ENCODE peak calls at places on chromosomes 1 and 21, in five cellular contexts. F, T, W, Z and O are unnamed samples. For H3K4me1, the result is how much of the 10 kb centered on the place peaks cover.

GRCh38 chr1:161309868-161310267 is at the start of gene MPZ:
- DNase-seq in W (no peak), Z (no peak), T (no peak), F (no peak), O (no peak)

GRCh38 chr1:239555350-239555749 is 169.0 kb downstream of the CHRM3 start:
- DNase-seq in W (no peak), T (no peak), Z (no peak), F (peak), O (no peak)

GRCh38 chr1:55478742-55479141 is 263.6 kb upstream of the USP24 start:
- DNase-seq in F (no peak), T (no peak), Z (peak), W (no peak), O (no peak)

GRCh38 chr1:153670257-153670858 is 435 bp downstream of the ILF2 start:
- DNase-seq in F (no peak), W (no peak), Z (no peak), T (peak), O (no peak)

GRCh38 chr1:41395599-41395956 is 34.3 kb downstream of the FOXO6 start:
- DNase-seq in F (no peak), W (no peak), T (no peak), Z (no peak), O (no peak)

GRCh38 chr1:226223157-226223785 is at the start of gene MIXL1:
- DNase-seq in T (no peak), W (no peak), Z (no peak), F (no peak), O (no peak)

GRCh38 chr1:201763439-201764140 is 65.4 kb upstream of the IPO9 start:
- DNase-seq in Z (no peak), W (no peak), F (no peak), T (no peak), O (no peak)

GRCh38 chr1:31822766-31823165 is 6.9 kb upstream of the SPOCD1 start:
- DNase-seq in T (no peak), W (no peak), F (no peak), Z (no peak), O (no peak)

GRCh38 chr1:2801535-2802291 is at the start of gene TTC34:
- DNase-seq in Z (peak), T (peak), W (no peak), F (peak), O (no peak)

GRCh38 chr1:16236091-16236494 is 890 bp downstream of the CPLANE2 start:
- DNase-seq in Z (peak), F (no peak), T (no peak), W (no peak), O (no peak)

GRCh38 chr21:35252831-35253230 is 203.7 kb upstream of the RUNX1 start:
- DNase-seq in Z (no peak), F (no peak), T (no peak), W (no peak), O (no peak)

GRCh38 chr21:42319851-42320602 is 4.8 kb upstream of the TFF3 start:
- DNase-seq in T (no peak), W (peak), Z (no peak), F (no peak), O (no peak)

GRCh38 chr1:85452859-85453430 is 12.0 kb downstream of the DDAH1 start:
- DNase-seq in T (no peak), W (no peak), F (no peak), Z (no peak), O (no peak)

GRCh38 chr1:116819081-116819480 is 64.9 kb downstream of the CD2 start:
- DNase-seq in T (no peak), F (no peak), Z (no peak), W (no peak), O (no peak)

GRCh38 chr1:47709302-47710074 is 271.6 kb downstream of the FOXD2 start:
- DNase-seq in Z (peak), W (no peak), T (no peak), F (peak), O (no peak)

GRCh38 chr21:20004353-20004752 is 993.9 kb upstream of the NCAM2 start:
- DNase-seq in W (no peak), T (no peak), F (no peak), Z (no peak), O (no peak)

GRCh38 chr1:118077331-118078055 is 107.5 kb downstream of the SPAG17 start:
- DNase-seq in Z (peak), W (no peak), F (peak), T (no peak), O (no peak)

GRCh38 chr1:201264554-201264953 is 18.8 kb upstream of the PKP1 start:
- DNase-seq in F (no peak), T (no peak), W (no peak), Z (no peak), O (no peak)

GRCh38 chr1:45452503-45452902 is 38.5 kb downstream of the TESK2 start:
- DNase-seq in F (no peak), Z (no peak), W (no peak), T (no peak), O (no peak)

GRCh38 chr1:26351591-26352337 is 2.2 kb downstream of the CRYBG2 start:
- DNase-seq in W (no peak), Z (peak), F (peak), T (no peak), O (no peak)

GRCh38 chr1:31788825-31789256 is 24.7 kb upstream of the ADGRB2 start:
- DNase-seq in F (peak), W (no peak), T (no peak), Z (peak), O (no peak)

GRCh38 chr1:230029244-230029643 is 37.8 kb upstream of the GALNT2 start:
- DNase-seq in W (no peak), Z (no peak), T (no peak), F (no peak), O (no peak)

GRCh38 chr1:18008116-18008515 is 99.5 kb upstream of the IGSF21 start:
- DNase-seq in W (no peak), F (no peak), T (no peak), Z (no peak), O (no peak)

DNA sequence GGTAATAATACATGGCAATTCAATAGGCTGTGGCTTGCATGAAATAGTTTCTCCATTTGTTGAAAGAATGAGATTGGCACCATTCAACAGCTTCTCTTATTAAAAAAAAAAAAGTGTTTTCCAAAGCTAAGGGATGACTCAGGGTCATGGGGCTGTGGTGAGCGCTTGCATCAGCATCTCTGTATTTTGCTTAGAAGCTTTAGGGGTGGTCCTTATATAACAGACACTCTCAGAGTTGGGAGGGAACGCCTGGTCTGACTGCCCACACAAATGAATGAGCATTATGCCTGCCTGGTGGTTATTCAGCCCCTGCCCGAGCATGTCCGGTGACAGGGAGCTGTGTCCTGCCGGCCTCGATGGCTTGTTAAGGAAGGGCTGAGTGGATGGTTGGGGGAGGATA is 110.7 kb downstream of the CNIH3 start:
- DNase-seq in W (peak), Z (no peak), F (no peak), T (peak), O (peak)
- H3K27ac ChIP-seq in W (peak), Z (peak), F (no peak), T (no peak), O (no peak)

DNA sequence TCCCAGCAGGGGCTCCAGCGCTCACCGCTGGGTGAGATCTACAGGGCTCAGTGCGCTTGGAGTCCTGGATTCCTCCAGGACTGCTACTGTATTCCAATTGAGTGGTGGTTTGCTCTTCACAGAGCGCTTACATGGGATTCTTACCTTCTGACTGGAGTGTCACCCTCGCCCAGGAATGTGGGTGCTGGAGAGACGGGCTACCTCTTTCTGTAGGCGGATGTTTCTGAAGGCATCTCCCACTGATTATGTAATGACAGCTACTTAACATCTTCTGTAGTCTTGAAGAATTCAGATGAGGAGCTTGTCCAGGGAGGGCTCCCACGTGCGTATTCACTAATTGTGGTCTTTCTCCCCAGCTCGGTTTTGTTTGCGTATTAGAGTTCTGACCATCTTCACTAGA is 154.2 kb downstream of the DYRK1A start:
- DNase-seq in T (no peak), Z (no peak), F (no peak), W (no peak), O (no peak)
- H3K4me1 ChIP-seq in T (under half), Z (under half), F (under half), W (under half), O (under half)

DNA sequence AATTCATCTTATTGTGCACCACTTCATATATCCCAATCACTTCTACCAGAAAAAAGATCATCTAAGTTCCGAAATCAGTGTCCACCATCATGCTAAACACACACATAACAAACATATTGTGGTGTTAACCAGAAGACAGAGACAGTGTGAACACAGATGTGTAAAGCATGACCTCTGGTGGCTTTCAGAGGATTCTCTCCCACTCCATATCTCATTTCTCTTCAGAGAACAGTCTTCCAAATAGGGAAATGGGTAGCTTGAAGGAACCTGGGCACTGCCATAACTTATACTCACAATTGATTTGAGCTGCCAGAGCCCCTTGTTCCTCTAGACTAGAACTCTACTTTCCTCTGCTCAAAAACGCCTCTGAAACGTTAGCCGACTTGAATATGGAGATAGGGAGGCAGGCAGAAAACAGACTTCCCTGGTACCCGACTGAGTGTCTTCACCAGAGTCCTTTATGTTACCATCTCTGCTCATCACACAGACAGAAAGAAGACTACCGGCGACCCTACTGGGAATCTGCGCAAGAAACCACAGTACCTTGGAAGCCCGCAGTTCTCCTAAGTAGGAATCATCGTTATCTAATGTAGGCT is 1.8 kb upstream of the ELAPOR1 start:
- DNase-seq in W (no peak), F (no peak), Z (peak), T (no peak), O (no peak)
- H3K27ac ChIP-seq in W (no peak), F (no peak), Z (no peak), T (no peak), O (no peak)

DNA sequence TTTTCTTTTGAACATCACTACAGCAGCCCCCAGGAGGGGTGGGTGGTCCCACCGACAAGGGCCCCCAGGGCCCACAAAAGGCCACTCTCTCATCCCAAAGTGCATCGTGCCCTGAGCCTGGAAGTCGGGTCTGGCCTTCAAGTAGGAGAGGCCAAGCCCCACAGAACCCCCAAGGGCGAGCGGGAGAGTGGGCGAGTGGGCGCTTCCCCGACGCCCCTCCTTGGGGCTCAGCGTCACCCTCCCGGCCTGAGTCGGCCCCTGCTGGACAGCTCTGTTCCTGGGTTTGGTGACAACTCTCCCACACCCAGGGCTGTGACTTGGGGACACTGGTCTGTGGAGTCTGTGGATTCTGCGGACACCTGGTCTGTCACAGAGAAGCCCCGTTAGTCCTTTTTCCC is 42.2 kb upstream of the COL18A1 start:
- DNase-seq in F (no peak), W (no peak), Z (no peak), T (no peak), O (no peak)
- H3K4me1 ChIP-seq in F (under half), W (half or more), Z (half or more), T (under half), O (under half)

GRCh38 chr1:103129255-103129654 is 20.9 kb upstream of the COL11A1 start:
- DNase-seq in T (no peak), F (no peak), Z (no peak), W (no peak), O (no peak)
- H3K27ac ChIP-seq in T (no peak), F (no peak), Z (no peak), W (no peak), O (no peak)